ENCODE peak calls at places on chromosomes 7 and 10, in four cellular contexts. N is chondrocyte, J is RCC 7860, P is hepatocyte. Z is an unnamed sample.
A peak's percentile ranks its signal among the peaks of the same experiment; 100 is the strongest.

GRCh38 chr7:146554568-146554967 is 438.0 kb downstream of the CNTNAP2 start:
- DNase-seq in P (no peak), J (no peak), N (no peak), Z (no peak)

GRCh38 chr10:132264966-132265877 is 42.5 kb downstream of the STK32C start:
- DNase-seq in N (peak; percentile 77), P (peak; percentile 39), J (no peak), Z (no peak)

GRCh38 chr10:103336370-103336769 is 14.6 kb downstream of the PCGF6 start:
- DNase-seq in N (no peak), P (no peak), J (no peak), Z (no peak)

GRCh38 chr10:93991596-93992284 is 2.0 kb upstream of the PLCE1 start:
- DNase-seq in N (peak; percentile 74), J (peak; percentile 94), P (peak; percentile 79), Z (no peak)

GRCh38 chr7:33053716-33054115 is 8.9 kb downstream of the NT5C3A start:
- DNase-seq in N (no peak), P (no peak), J (no peak), Z (no peak)

GRCh38 chr7:123929107-123929506 is 4.1 kb downstream of the SPAM1 start:
- DNase-seq in N (no peak), P (peak; percentile 64), J (no peak), Z (no peak)

GRCh38 chr7:150631084-150631824 is 931 bp downstream of the GIMAP6 start:
- DNase-seq in J (no peak), N (no peak), P (no peak), Z (no peak)

GRCh38 chr10:34580643-34581042 is 234.5 kb downstream of the PARD3 start:
- DNase-seq in P (no peak), N (no peak), J (peak; percentile 87), Z (no peak)

GRCh38 chr7:1940402-1940786 is 270.3 kb downstream of the ELFN1 start:
- DNase-seq in N (peak; percentile 81), J (peak; percentile 53), P (no peak), Z (no peak)

GRCh38 chr7:98808751-98809460 is 60.9 kb downstream of the TMEM130 start:
- DNase-seq in N (no peak), J (no peak), P (no peak), Z (no peak)

GRCh38 chr7:34339061-34339526 is 318.9 kb upstream of the NPSR1 start:
- DNase-seq in J (no peak), N (no peak), P (peak; percentile 9), Z (no peak)

GRCh38 chr7:121126801-121127534 is 138.5 kb downstream of the CPED1 start:
- DNase-seq in J (peak; percentile 57), P (no peak), N (no peak), Z (no peak)

GRCh38 chr10:78664929-78665525 is 403.7 kb upstream of the ZMIZ1 start:
- DNase-seq in J (peak; percentile 18), P (no peak), N (no peak), Z (no peak)

GRCh38 chr7:685540-685939 is 41.0 kb upstream of the DNAAF5 start:
- DNase-seq in P (no peak), J (no peak), N (no peak), Z (no peak)

GRCh38 chr7:191105-192034 is 1.0 kb upstream of the FAM20C start:
- DNase-seq in J (peak; percentile 68), N (no peak), P (peak; percentile 68), Z (no peak)

GRCh38 chr7:37495574-37496184 is 47.0 kb upstream of the ELMO1 start:
- DNase-seq in J (no peak), N (no peak), P (peak; percentile 37), Z (no peak)

GRCh38 chr10:105148921-105149320 is 507.8 kb downstream of the SORCS3 start:
- DNase-seq in P (peak; percentile 18), N (no peak), J (peak; percentile 92), Z (no peak)

GRCh38 chr10:514137-514671 is 175.3 kb downstream of the DIP2C start:
- DNase-seq in N (no peak), J (no peak), P (no peak), Z (no peak)

GRCh38 chr7:118436663-118437062 is 212.2 kb downstream of the ANKRD7 start:
- DNase-seq in N (no peak), P (no peak), J (no peak), Z (no peak)

GRCh38 chr10:6780008-6780677 is 200.1 kb upstream of the PRKCQ start:
- DNase-seq in N (no peak), P (no peak), J (no peak), Z (no peak)

GRCh38 chr7:44400033-44400511 is 74.7 kb upstream of the CAMK2B start:
- DNase-seq in N (no peak), P (no peak), J (no peak), Z (no peak)

GRCh38 chr10:34249634-34250033 is 565.5 kb downstream of the PARD3 start:
- DNase-seq in J (no peak), N (no peak), P (no peak), Z (no peak)

GRCh38 chr10:98610855-98611254 is 164.1 kb upstream of the HPS1 start:
- DNase-seq in J (no peak), P (no peak), N (no peak), Z (no peak)

GRCh38 chr10:96964131-96964530 is 132.0 kb downstream of the LCOR start:
- DNase-seq in N (no peak), J (no peak), P (no peak), Z (no peak)